ENCODE peak calls at places on chromosome 18, in seven cellular contexts. D is PC-3, Q is neural progenitor cell, Z is K562, A is GM23338, F is fibroblast of lung, I is endothelial cell of umbilical vein. B is an unnamed sample.

GRCh38 chr18:45562567-45563479 is 52.5 kb upstream of the SLC14A2 start:
- DNase-seq in I (no peak), A (no peak), F (no peak), Z (no peak), Q (no peak), D (no peak), B (no peak)

GRCh38 chr18:11741505-11742145 is 52.6 kb downstream of the GNAL start:
- DNase-seq in Z (peak; percentile 62), I (no peak), F (peak; percentile 3), Q (peak; percentile 34), A (peak; percentile 69), D (peak; percentile 42), B (peak; percentile 29)

GRCh38 chr18:44680271-44681038 is at the start of gene SETBP1:
- DNase-seq in I (peak; percentile 66), Q (peak; percentile 84), F (peak; percentile 72), A (peak; percentile 62), Z (peak; percentile 11), D (peak; percentile 48), B (peak; percentile 86)

GRCh38 chr18:77023115-77023782 is 109.3 kb downstream of the MBP start:
- DNase-seq in Z (no peak), F (no peak), Q (no peak), I (no peak), D (no peak), A (no peak), B (no peak)

GRCh38 chr18:67717800-67718199 is 201.3 kb upstream of the DSEL start:
- DNase-seq in Z (no peak), F (no peak), D (no peak), I (no peak), Q (no peak), A (no peak), B (no peak)

GRCh38 chr18:36083729-36084128 is 16.4 kb upstream of the RPRD1A start:
- DNase-seq in Q (no peak), I (no peak), F (no peak), Z (no peak), A (no peak), D (no peak), B (peak; percentile 24)

GRCh38 chr18:44708451-44709083 is 27.9 kb downstream of the SETBP1 start:
- DNase-seq in I (peak; percentile 15), Q (no peak), D (no peak), F (peak; percentile 85), Z (no peak), A (no peak), B (no peak)

GRCh38 chr18:69961718-69962117 is 14.0 kb upstream of the CD226 start:
- DNase-seq in A (no peak), I (no peak), Q (no peak), F (no peak), D (no peak), Z (peak; percentile 26), B (no peak)

GRCh38 chr18:75502286-75502685 is 74.8 kb upstream of the SMIM21 start:
- DNase-seq in I (no peak), A (no peak), F (no peak), D (no peak), Q (no peak), Z (no peak), B (no peak)

GRCh38 chr18:10410472-10411300 is 43.7 kb upstream of the APCDD1 start:
- DNase-seq in I (no peak), F (no peak), Z (no peak), D (no peak), Q (peak; percentile 45), A (peak; percentile 8), B (no peak)

GRCh38 chr18:41870817-41871216 is 84.2 kb upstream of the PIK3C3 start:
- DNase-seq in A (no peak), D (peak; percentile 67), Z (no peak), I (peak; percentile 3), F (no peak), Q (no peak), B (no peak)

GRCh38 chr18:4510709-4511108 is 55.6 kb upstream of the DLGAP1 start:
- DNase-seq in D (no peak), Q (no peak), I (peak; percentile 17), A (no peak), F (peak; percentile 0), Z (no peak), B (no peak)

GRCh38 chr18:77052656-77053309 is 79.8 kb downstream of the MBP start:
- DNase-seq in D (no peak), F (no peak), A (no peak), Q (no peak), Z (no peak), I (no peak), B (no peak)

GRCh38 chr18:1665064-1665463 is 760.4 kb downstream of the ADCYAP1 start:
- DNase-seq in A (no peak), Q (no peak), D (no peak), I (no peak), Z (no peak), F (no peak), B (no peak)

GRCh38 chr18:8609711-8610441 is 639 bp downstream of the RAB12 start:
- DNase-seq in F (no peak), D (no peak), A (no peak), Z (no peak), I (no peak), Q (peak; percentile 40), B (peak; percentile 19)

GRCh38 chr18:42442661-42443060 is 487.6 kb downstream of the PIK3C3 start:
- DNase-seq in D (no peak), A (no peak), Q (no peak), F (no peak), I (no peak), Z (no peak), B (no peak)

DNA sequence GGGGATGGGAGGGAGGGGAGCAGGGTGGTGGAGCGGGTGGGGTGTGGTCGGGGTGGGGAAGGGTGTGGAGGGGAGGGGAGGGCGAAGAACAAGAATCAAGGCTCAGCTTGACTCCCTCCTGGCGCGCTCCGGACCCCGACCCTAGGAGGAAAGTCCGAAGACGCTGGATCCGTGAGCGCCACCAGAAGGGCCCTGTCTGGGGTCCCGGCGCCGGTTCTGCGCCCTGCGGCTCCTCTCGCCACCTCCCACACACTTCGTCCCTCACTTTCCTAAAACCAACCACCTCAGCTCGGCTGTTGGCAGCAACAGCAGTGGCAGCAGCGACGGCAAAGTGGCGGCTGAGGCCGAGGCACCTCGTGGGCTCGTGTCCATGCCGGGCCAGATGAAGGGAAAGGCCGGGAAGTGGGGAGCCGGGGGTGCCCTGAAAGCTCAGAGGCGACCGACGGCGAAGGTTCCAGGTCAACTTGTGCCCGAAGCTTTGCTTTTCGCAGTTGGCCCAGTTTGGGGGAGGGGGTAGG is 2.1 kb downstream of the KLHL14 start:
- DNase-seq in D (no peak), Z (no peak), F (no peak), A (peak; percentile 51), I (no peak), Q (peak; percentile 39), B (no peak)
- TF ChIP-seq EZH2 in D (no peak), Z (no peak), F (no peak), A (no peak), I (peak; percentile 73), Q (peak; percentile 80), B (no peak)

DNA sequence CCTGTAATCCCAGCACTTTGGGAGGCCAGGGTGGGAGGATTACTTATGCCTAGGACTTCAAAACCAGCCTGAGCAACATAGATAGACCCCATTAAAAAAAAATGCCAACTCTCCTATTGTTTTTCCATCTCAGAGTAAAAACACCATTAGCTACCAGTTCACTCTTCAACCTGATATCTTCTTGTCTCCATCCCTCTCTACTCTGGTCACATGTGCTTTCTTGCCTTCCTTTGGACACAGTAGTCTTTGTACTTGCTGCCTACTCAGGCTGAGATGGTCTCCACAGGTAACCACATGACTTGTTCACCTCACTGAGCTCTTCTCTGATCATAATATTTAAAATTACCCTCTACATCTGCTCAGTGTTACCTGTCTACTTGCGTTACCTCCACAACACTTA is 5.0 kb downstream of the MALT1 start:
- DNase-seq in Z (no peak), Q (no peak), F (no peak), I (no peak), D (no peak), A (no peak), B (no peak)
- H4K20me1 ChIP-seq in Z (no peaks in the 10 kb centered on the region), Q (peaks cover 16% of the 10 kb centered on the region), F (no peaks in the 10 kb centered on the region), I (no peaks in the 10 kb centered on the region), D (peaks cover 17% of the 10 kb centered on the region), A (no peaks in the 10 kb centered on the region), B (no peaks in the 10 kb centered on the region)

DNA sequence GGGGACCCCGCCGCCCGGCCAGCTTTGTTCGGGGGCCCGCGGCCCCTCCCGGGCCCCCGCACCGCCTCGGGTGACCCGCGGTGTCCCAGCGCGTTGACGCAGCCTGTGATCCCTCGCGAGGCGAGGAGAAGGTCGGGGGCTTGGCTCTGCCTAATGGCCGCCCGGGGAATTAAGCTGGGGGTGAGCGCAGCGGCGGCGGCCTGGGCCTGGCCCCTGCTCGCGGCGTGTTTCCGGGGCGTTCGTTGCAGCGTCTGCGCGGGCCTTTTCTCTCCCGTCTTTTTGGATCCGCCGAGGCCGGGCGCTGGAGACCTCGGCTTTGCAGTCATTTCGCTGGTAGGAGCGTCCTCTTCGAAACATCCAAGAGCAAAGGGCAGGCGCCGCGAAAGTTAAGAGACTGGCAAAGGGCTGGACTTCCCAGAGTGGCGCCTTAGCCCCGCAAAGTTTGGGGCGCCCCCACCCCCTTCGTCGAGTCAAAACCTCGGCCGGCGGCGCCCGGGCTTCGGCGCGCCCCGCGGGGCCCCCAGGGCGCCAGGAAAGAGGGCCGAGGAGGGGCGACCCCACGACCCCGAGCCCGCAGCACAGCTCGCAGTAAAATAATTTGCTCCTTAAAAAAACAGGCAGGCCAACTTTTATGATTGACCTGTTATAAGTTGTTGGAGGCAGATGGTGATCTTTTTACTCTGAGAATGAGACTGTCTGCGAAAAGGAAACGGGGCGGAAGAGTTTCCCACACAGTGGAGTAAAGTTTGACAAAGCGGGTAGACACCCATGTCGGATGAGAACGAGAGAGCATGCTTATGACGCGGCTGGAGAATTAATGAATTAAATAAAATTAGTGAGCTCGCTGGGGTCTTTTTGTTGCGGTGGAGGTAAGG is 1.4 kb downstream of the SALL3 start:
- DNase-seq in Z (no peak), A (peak; percentile 34), D (no peak), Q (peak; percentile 68), I (no peak), F (no peak), B (no peak)
- TF ChIP-seq EZH2 in Z (no peak), A (peak; percentile 57), D (peak; percentile 32), Q (peak; percentile 62), I (peak; percentile 91), F (peak; percentile 76), B (no peak)

DNA sequence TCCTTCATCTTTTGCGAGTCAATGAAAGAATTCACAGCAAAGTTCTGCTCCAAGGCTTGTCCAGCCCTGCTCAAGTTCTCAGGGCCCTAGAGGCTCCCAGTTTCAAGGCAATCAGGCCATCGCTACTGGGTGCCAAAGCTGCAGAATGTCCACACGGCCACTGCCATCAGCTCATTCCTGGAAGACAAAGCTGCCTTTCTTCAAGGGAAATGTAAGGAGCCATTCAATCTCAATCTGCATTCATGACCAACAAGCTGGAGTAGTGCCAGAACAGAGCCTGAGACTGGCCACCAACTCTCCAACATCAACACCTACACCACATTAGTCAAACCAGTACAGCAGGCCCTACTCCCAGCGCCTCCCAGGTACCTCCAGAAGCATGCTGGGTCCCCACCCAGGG is 202.2 kb downstream of the TCF4 start:
- DNase-seq in I (peak; percentile 36), F (no peak), Q (no peak), Z (no peak), A (no peak), D (no peak), B (no peak)
- H4K20me1 ChIP-seq in I (peaks cover 2% of the 10 kb centered on the region), F (no peaks in the 10 kb centered on the region), Q (peaks cover 25% of the 10 kb centered on the region), Z (no peaks in the 10 kb centered on the region), A (no peaks in the 10 kb centered on the region), D (no peaks in the 10 kb centered on the region), B (no peaks in the 10 kb centered on the region)

B was measured in MM.1S.